ENCODE peak calls at places on chromosomes 3 and 15, in six cellular contexts. M, L, Z, N, K and O are unnamed samples.

GRCh38 chr3:128486692-128487537 is 6.1 kb downstream of the GATA2 start:
- DNase-seq in M (peak; percentile 35), N (no peak), K (no peak), L (no peak), Z (no peak), O (peak; percentile 53)

GRCh38 chr15:63623231-63623969 is 26.2 kb downstream of the FBXL22 start:
- DNase-seq in Z (no peak), L (no peak), N (no peak), K (no peak), M (no peak), O (no peak)

GRCh38 chr3:195118671-195119070 is 152.3 kb downstream of the XXYLT1 start:
- DNase-seq in N (no peak), M (no peak), Z (no peak), L (no peak), K (no peak), O (no peak)

GRCh38 chr3:71453319-71453718 is 130.2 kb downstream of the FOXP1 start:
- DNase-seq in N (no peak), K (no peak), M (no peak), L (no peak), Z (no peak), O (no peak)

GRCh38 chr3:120364101-120364500 is 14.9 kb upstream of the LRRC58 start:
- DNase-seq in M (no peak), L (no peak), Z (no peak), K (no peak), N (no peak), O (no peak)

GRCh38 chr3:184332370-184333090 is 4.9 kb upstream of the FAM131A start:
- DNase-seq in K (no peak), M (peak; percentile 92), N (peak; percentile 57), Z (no peak), L (no peak), O (no peak)

GRCh38 chr3:40504636-40505430 is 1.0 kb upstream of the ZNF620 start:
- DNase-seq in N (no peak), K (no peak), M (peak; percentile 97), L (no peak), Z (peak; percentile 53), O (no peak)

GRCh38 chr3:36876181-36876936 is 68.5 kb downstream of the TRANK1 start:
- DNase-seq in K (no peak), L (no peak), M (no peak), N (no peak), Z (no peak), O (no peak)

GRCh38 chr3:70989174-70989573 is 594.4 kb downstream of the FOXP1 start:
- DNase-seq in M (no peak), N (no peak), Z (no peak), L (no peak), K (no peak), O (no peak)

GRCh38 chr3:43207628-43208085 is 78.7 kb upstream of the SNRK start:
- DNase-seq in M (no peak), L (no peak), Z (no peak), N (no peak), K (no peak), O (no peak)

GRCh38 chr15:77483426-77483825 is 62.7 kb downstream of the HMG20A start:
- DNase-seq in N (no peak), K (no peak), M (no peak), L (no peak), Z (no peak), O (no peak)

GRCh38 chr3:48798998-48799397 is 48.7 kb downstream of the PRKAR2A start:
- DNase-seq in K (no peak), N (no peak), M (peak; percentile 26), L (no peak), Z (no peak), O (peak; percentile 47)

GRCh38 chr3:174858353-174858752 is 781 bp upstream of the NAALADL2 start:
- DNase-seq in L (no peak), M (no peak), Z (no peak), N (no peak), K (no peak), O (no peak)

GRCh38 chr3:101988591-101988990 is 139.3 kb downstream of the NFKBIZ start:
- DNase-seq in K (no peak), M (peak; percentile 74), L (no peak), Z (no peak), N (no peak), O (no peak)

GRCh38 chr15:26864664-26865191 is 2.1 kb upstream of the GABRA5 start:
- DNase-seq in K (no peak), Z (no peak), L (no peak), M (peak; percentile 5), N (no peak), O (no peak)

GRCh38 chr3:155407971-155408370 is 114.5 kb upstream of the STRIT1 start:
- DNase-seq in Z (no peak), L (no peak), M (no peak), K (no peak), N (no peak), O (no peak)

GRCh38 chr3:155409336-155409735 is 115.9 kb upstream of the STRIT1 start:
- DNase-seq in M (no peak), L (no peak), N (no peak), K (no peak), Z (no peak), O (no peak)

GRCh38 chr3:155412856-155413255 is 119.4 kb upstream of the STRIT1 start:
- DNase-seq in M (no peak), N (no peak), L (no peak), K (no peak), Z (no peak), O (no peak)

GRCh38 chr3:155407331-155407730 is 113.8 kb upstream of the STRIT1 start:
- DNase-seq in L (no peak), N (no peak), K (no peak), Z (no peak), M (no peak), O (no peak)

GRCh38 chr3:155411500-155412223 is 118.2 kb upstream of the STRIT1 start:
- DNase-seq in Z (no peak), N (no peak), M (peak; percentile 6), L (no peak), K (no peak), O (no peak)
- TF ChIP-seq CTCF in Z (no peak), N (no peak), M (peak; percentile 7), L (no peak), K (no peak), O (no peak)

DNA sequence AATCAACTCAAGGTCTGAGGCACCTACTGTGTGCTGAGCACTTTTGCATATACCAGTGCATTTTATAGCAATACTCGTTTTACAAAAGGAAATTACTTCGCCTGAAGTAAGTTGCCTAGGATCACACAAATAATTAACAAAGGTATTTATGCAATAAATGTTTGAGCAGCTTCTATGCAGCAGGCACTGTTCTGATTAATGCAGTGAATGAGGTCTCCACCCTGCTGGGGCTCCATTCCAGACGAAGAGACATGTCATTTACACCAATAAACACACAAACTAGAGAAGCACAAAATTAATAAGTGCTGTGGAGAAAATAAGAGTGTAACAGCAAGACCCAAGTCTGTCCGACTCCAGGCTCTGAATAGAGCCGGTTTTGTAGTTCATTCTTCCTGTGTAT is 17.5 kb downstream of the NOX5 start:
- DNase-seq in Z (no peak), M (no peak), L (no peak), K (no peak), N (no peak), O (no peak)
- H3K4me3 ChIP-seq in Z (no peak overlapping the region), M (no peak overlapping the region), L (no peak overlapping the region), K (peak overlapping the region; percentile 50), N (peak overlapping the region; percentile 46), O (no peak overlapping the region)

DNA sequence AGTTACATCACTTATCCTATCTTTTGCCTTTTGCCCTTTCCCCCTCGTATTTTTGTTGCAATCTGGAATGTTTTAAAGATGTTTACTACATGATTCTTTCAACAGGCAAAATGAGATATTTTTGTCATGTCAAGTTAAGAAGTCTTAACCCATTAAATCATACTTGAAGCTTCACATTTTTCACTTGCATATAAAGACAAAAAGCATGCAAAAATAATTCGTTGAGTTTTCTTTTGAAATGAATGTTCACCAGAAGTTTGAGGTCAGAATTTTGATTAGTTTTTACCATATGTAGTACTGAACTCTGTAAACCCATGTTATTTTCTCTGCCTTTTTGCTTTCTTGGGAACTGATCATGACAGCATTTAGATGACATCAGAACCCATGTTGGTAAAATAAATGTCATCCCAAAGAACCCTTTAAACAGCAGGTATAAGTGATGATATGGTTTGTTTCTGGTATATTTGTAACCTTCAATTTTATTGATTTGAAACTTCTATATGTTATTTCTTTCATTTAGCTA is 188.5 kb downstream of the GHSR start:
- DNase-seq in M (no peak), L (no peak), K (no peak), N (no peak), Z (no peak), O (no peak)
- H3K27ac ChIP-seq in M (no peak overlapping the region), L (peak overlapping the region; percentile 83), K (no peak overlapping the region), N (peak overlapping the region; percentile 62), Z (no peak overlapping the region), O (peak overlapping the region; percentile 9)

GRCh38 chr15:34759992-34760391 is 5.2 kb upstream of the GJD2 start:
- DNase-seq in K (no peak), Z (no peak), M (no peak), N (no peak), L (no peak), O (no peak)

GRCh38 chr15:34760909-34761308 is 6.1 kb upstream of the GJD2 start:
- DNase-seq in K (no peak), Z (no peak), L (no peak), N (no peak), M (no peak), O (no peak)

GRCh38 chr15:34757262-34757661 is 2.5 kb upstream of the GJD2 start:
- DNase-seq in N (no peak), M (no peak), K (no peak), Z (no peak), L (no peak), O (no peak)

GRCh38 chr15:34755419-34755773 is 598 bp upstream of the GJD2 start:
- DNase-seq in Z (no peak), K (no peak), N (no peak), M (no peak), L (no peak), O (no peak)

DNA sequence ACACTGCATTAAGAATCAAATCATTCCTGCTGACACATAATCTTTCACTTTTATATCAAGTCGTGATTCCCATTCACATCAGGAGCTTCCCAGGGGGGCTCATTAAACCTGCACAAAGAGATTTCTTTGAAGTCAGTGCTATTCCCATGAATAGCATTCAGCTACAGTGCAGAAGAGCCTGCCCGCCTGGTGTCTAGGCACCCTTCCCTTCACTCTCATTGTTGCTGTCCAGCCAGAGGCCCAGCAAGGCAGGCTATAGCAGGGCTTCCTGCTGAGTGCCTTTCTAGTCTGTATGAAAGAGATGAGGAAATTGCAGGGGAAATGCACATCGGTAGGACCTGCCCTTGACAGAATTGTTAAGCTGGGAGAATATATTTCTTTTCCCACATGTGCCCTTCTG is 4.5 kb upstream of the GJD2 start:
- DNase-seq in M (no peak), L (no peak), Z (no peak), N (no peak), K (no peak), O (no peak)
- TF ChIP-seq CTCF in M (no peak), L (no peak), Z (no peak), N (no peak), K (no peak), O (no peak)

GRCh38 chr15:58473720-58474119 is 41.9 kb downstream of the LIPC start:
- DNase-seq in K (no peak), Z (no peak), M (peak; percentile 93), N (no peak), L (no peak), O (no peak)
- H3K4me3 ChIP-seq in K (no peak overlapping the region), Z (no peak overlapping the region), M (no peak overlapping the region), N (no peak overlapping the region), L (no peak overlapping the region), O (no peak overlapping the region)